ENCODE peak calls at places on chromosomes 5 and 9, in ten cellular contexts. U is ELF-1; C is NCI-H345; I is non-pigmented ciliary epithelial cell; G is aorta; B is EL; R is tibial nerve; V is LoVo; Z is stimulated activated CD4-positive, alpha-beta T cell treated with anti-CD3 and anti-CD28 coated beads, Interleukin-12 subunit alpha, Interleukin-12 subunit beta, amount 100 ng/mL, for 4 hours; D is heart right ventricle. T is an unnamed sample.

GRCh38 chr9:93651521-93651950 is 75.2 kb downstream of the PHF2 start:
- DNase-seq in C (no peak), G (no peak), R (no peak), D (no peak), I (no peak), Z (no peak), B (no peak), U (no peak), V (no peak), T (no peak)

GRCh38 chr5:96252596-96252995 is 180.5 kb downstream of the PCSK1 start:
- DNase-seq in V (no peak), B (peak; percentile 50), I (no peak), R (no peak), Z (no peak), U (no peak), D (no peak), G (no peak), C (no peak), T (no peak)

GRCh38 chr9:76905661-76905983 is 292 bp downstream of the PRUNE2 start:
- DNase-seq in R (no peak), Z (no peak), U (no peak), C (peak; percentile 56), G (no peak), I (no peak), B (no peak), D (no peak), V (no peak), T (peak; percentile 7)

GRCh38 chr5:169920446-169920845 is 59.8 kb downstream of the INSYN2B start:
- DNase-seq in D (no peak), I (no peak), R (no peak), V (no peak), U (no peak), B (no peak), Z (no peak), C (no peak), G (no peak), T (no peak)

GRCh38 chr5:33257807-33258491 is 182.8 kb upstream of the TARS1 start:
- DNase-seq in I (peak; percentile 65), Z (no peak), V (no peak), R (no peak), D (no peak), U (no peak), G (no peak), C (no peak), B (peak; percentile 83), T (no peak)

GRCh38 chr9:91943876-91944470 is 6.1 kb downstream of the ROR2 start:
- DNase-seq in D (no peak), U (no peak), Z (no peak), B (no peak), C (no peak), G (no peak), I (no peak), V (no peak), R (no peak), T (no peak)

GRCh38 chr5:21802869-21803490 is 1050.2 kb downstream of the CDH12 start:
- DNase-seq in I (no peak), V (peak; percentile 34), C (peak; percentile 39), U (no peak), Z (no peak), D (no peak), G (no peak), B (peak; percentile 2), R (no peak), T (peak; percentile 1)

GRCh38 chr5:1726469-1726865 is 73.2 kb downstream of the MRPL36 start:
- DNase-seq in U (no peak), I (no peak), G (no peak), B (no peak), V (no peak), R (no peak), Z (no peak), C (no peak), D (no peak), T (no peak)

GRCh38 chr5:72817076-72817476 is 615 bp downstream of the TNPO1 start:
- DNase-seq in V (peak; percentile 46), G (peak; percentile 75), B (peak; percentile 62), D (peak; percentile 51), I (no peak), R (peak; percentile 35), Z (peak; percentile 7), C (no peak), U (no peak), T (peak; percentile 49)

GRCh38 chr5:165525268-165525667 is 2019.8 kb downstream of the MAT2B start:
- DNase-seq in G (no peak), Z (no peak), D (no peak), I (peak; percentile 51), C (no peak), B (no peak), R (no peak), V (no peak), U (no peak), T (no peak)

GRCh38 chr9:86721843-86722705 is 225.2 kb downstream of the GAS1 start:
- DNase-seq in V (no peak), B (peak; percentile 92), Z (no peak), D (peak; percentile 51), G (peak; percentile 77), R (peak; percentile 64), I (no peak), C (no peak), U (peak; percentile 58), T (peak; percentile 29)

GRCh38 chr5:107937198-107937597 is 266.5 kb upstream of the EFNA5 start:
- DNase-seq in U (peak; percentile 15), I (no peak), Z (no peak), C (peak; percentile 38), R (no peak), D (no peak), G (no peak), B (no peak), V (no peak), T (peak; percentile 10)

GRCh38 chr5:2669913-2670312 is 81.6 kb downstream of the IRX2 start:
- DNase-seq in U (no peak), R (no peak), B (no peak), I (no peak), Z (no peak), V (no peak), G (no peak), C (no peak), D (no peak), T (no peak)

GRCh38 chr5:157137691-157138090 is 5.0 kb downstream of the MED7 start:
- DNase-seq in I (no peak), C (no peak), R (no peak), U (no peak), B (peak; percentile 5), V (no peak), G (no peak), Z (no peak), D (no peak), T (no peak)

GRCh38 chr5:124867064-124867707 is 120.7 kb upstream of the ZNF608 start:
- DNase-seq in G (no peak), B (peak; percentile 79), Z (no peak), R (no peak), C (no peak), U (no peak), D (no peak), I (peak; percentile 47), V (no peak), T (no peak)

GRCh38 chr5:71887680-71888079 is 168.6 kb downstream of the CARTPT start:
- DNase-seq in U (no peak), G (no peak), I (peak; percentile 55), R (no peak), V (peak; percentile 35), Z (no peak), C (peak; percentile 23), D (no peak), B (peak; percentile 83), T (peak; percentile 75)

GRCh38 chr5:95114902-95115301 is 170.0 kb downstream of the MCTP1 start:
- DNase-seq in G (no peak), V (no peak), I (no peak), C (no peak), D (no peak), U (no peak), Z (no peak), R (no peak), B (no peak), T (no peak)

GRCh38 chr9:20640331-20641187 is 18.3 kb upstream of the MLLT3 start:
- DNase-seq in G (peak; percentile 64), D (peak; percentile 44), V (peak; percentile 61), B (peak; percentile 46), C (peak; percentile 73), I (no peak), R (peak; percentile 24), Z (peak; percentile 72), U (no peak), T (peak; percentile 70)

GRCh38 chr5:159104759-159105317 is 5.1 kb upstream of the EBF1 start:
- DNase-seq in G (no peak), C (no peak), Z (no peak), D (no peak), I (no peak), B (no peak), V (no peak), R (no peak), U (no peak), T (no peak)